ENCODE peak calls at places on chromosome 19, in seven cellular contexts. G, J, P, I, F, B and T are unnamed samples.

GRCh38 chr19:36115453-36116343 is at the start of gene TBCB:
- DNase-seq in G (no peak), J (peak), P (no peak), I (peak), F (no peak), B (peak), T (peak)

GRCh38 chr19:5559804-5560133 is 8.0 kb downstream of the TINCR start:
- DNase-seq in G (no peak), J (no peak), P (no peak), I (no peak), F (no peak), B (peak), T (no peak)

GRCh38 chr19:3055741-3056453 is 6.4 kb downstream of the TLE5 start:
- DNase-seq in G (peak), J (peak), P (peak), I (no peak), F (no peak), B (no peak), T (no peak)

GRCh38 chr19:18397242-18398202 is at the start of gene LRRC25:
- DNase-seq in G (no peak), J (no peak), P (no peak), I (no peak), F (no peak), B (peak), T (no peak)

GRCh38 chr19:30373593-30373992 is 1.4 kb downstream of the ZNF536 start:
- DNase-seq in G (no peak), J (no peak), P (no peak), I (no peak), F (no peak), B (no peak), T (no peak)

GRCh38 chr19:33301011-33301899 is 1.1 kb downstream of the CEBPA start:
- DNase-seq in G (no peak), J (peak), P (no peak), I (no peak), F (no peak), B (peak), T (no peak)

GRCh38 chr19:3857449-3858003 is 11.3 kb downstream of the ZFR2 start:
- DNase-seq in G (no peak), J (no peak), P (no peak), I (no peak), F (no peak), B (no peak), T (peak)

GRCh38 chr19:48489608-48490216 is 20.5 kb downstream of the CYTH2 start:
- DNase-seq in G (no peak), J (peak), P (peak), I (peak), F (no peak), B (peak), T (peak)

GRCh38 chr19:2823646-2824045 is 4.0 kb downstream of the ZNF554 start:
- DNase-seq in G (no peak), J (no peak), P (no peak), I (no peak), F (no peak), B (no peak), T (no peak)

GRCh38 chr19:16778796-16779411 is 50.3 kb upstream of the SIN3B start:
- DNase-seq in G (no peak), J (peak), P (peak), I (peak), F (peak), B (peak), T (peak)

GRCh38 chr19:17346109-17346671 is 8.8 kb downstream of the GTPBP3 start:
- DNase-seq in G (no peak), J (peak), P (peak), I (peak), F (no peak), B (peak), T (peak)

GRCh38 chr19:18483119-18483518 is 38.8 kb downstream of the ELL start:
- DNase-seq in G (no peak), J (no peak), P (no peak), I (no peak), F (no peak), B (no peak), T (no peak)

GRCh38 chr19:35009424-35010415 is 9.6 kb downstream of the GRAMD1A start:
- DNase-seq in G (no peak), J (no peak), P (no peak), I (no peak), F (no peak), B (peak), T (no peak)
- TF ChIP-seq POLR2AphosphoS5 in G (no peak), J (no peak), P (no peak), I (no peak), F (no peak), B (no peak), T (no peak)

DNA sequence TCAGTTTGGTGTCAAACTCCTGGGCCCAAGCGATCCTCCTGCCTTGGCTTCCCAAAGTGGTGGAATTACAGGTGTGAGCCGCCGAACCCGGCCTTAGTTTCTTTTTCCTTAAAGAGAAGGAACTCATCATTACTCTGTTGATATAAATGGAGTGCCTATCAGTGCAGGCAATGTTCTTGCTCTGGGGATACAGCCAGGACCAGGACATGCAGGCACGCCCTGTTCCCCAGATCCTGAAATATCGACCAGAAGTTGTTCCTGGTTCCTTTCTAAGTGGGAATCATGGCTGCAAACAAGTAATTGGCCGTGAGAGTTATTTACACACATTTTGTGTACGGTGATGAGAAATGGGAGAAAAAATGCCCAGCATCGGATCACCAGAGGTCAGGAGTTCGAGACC is 8.4 kb downstream of the DNM2 start:
- DNase-seq in G (no peak), J (no peak), P (no peak), I (no peak), F (no peak), B (no peak), T (no peak)
- TF ChIP-seq POLR2AphosphoS5 in G (no peak), J (no peak), P (no peak), I (no peak), F (no peak), B (no peak), T (no peak)

GRCh38 chr19:412356-413355 is 3.7 kb upstream of the C2CD4C start:
- DNase-seq in G (no peak), J (no peak), P (no peak), I (no peak), F (no peak), B (peak), T (no peak)

GRCh38 chr19:416416-416815 is 7.5 kb upstream of the C2CD4C start:
- DNase-seq in G (no peak), J (no peak), P (no peak), I (no peak), F (no peak), B (no peak), T (no peak)

GRCh38 chr19:415292-415691 is 6.3 kb upstream of the C2CD4C start:
- DNase-seq in G (no peak), J (no peak), P (no peak), I (no peak), F (no peak), B (no peak), T (no peak)

GRCh38 chr19:411723-412355 is 2.9 kb upstream of the C2CD4C start:
- DNase-seq in G (no peak), J (no peak), P (no peak), I (no peak), F (no peak), B (no peak), T (no peak)

DNA sequence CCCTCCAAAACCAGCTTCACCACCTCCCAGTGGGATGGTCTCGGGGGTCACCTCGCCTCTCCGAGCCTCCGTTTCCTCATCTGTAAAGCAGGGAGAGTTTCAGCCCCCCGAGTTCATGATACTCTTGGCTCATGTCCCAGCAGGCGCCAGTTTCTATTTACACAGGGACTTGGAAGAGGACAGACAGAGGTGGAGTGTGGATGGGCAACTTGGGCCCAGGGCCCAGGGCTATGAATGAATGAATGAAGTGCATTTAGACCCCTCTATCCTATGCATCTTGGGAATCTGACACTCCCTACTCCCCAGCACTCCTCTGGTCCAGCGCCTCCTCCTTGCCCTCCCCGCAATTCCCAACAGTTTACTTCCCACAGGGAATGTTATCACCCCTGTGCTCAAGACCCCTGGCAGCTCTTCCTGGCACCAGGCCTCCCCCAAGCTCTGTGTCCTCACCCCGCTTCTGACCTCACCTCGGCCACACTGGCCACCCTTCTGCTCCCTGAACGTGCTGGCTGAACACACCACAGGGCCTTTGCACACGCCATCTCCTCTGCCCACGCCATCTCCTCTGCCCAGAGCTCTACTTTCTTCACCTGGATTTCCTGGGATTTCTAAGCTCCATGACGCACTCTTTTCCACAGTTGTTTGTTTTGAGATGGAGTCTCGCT is 4.9 kb upstream of the C2CD4C start:
- DNase-seq in G (no peak), J (no peak), P (no peak), I (no peak), F (no peak), B (no peak), T (no peak)
- TF ChIP-seq POLR2AphosphoS5 in G (no peak), J (no peak), P (no peak), I (no peak), F (no peak), B (no peak), T (no peak)

GRCh38 chr19:40321566-40322270 is 26.5 kb downstream of the C19orf47 start:
- DNase-seq in G (no peak), J (no peak), P (no peak), I (no peak), F (no peak), B (no peak), T (no peak)
- TF ChIP-seq POLR2AphosphoS5 in G (no peak), J (no peak), P (no peak), I (no peak), F (no peak), B (no peak), T (no peak)